ENCODE peak calls at places on chromosomes 16 and 17, in nine cellular contexts. One of them, this sample, is unnamed.

GRCh38 chr16:50861451-50861850 is 119.6 kb downstream of the CYLD start:
- DNase-seq in activated CD4-positive, alpha-beta T cell treated with anti-CD3 and anti-CD28 coated beads for 24 hours: no peak
- DNase-seq in AG09319: no peak
- DNase-seq in upper lobe of right lung: no peak
- DNase-seq in AG20443: peak
- DNase-seq in smooth muscle cell of the brain vasculature: no peak
- DNase-seq in cardiac septum: no peak
- DNase-seq in anterior cingulate cortex: no peak
- DNase-seq in ELF-1: no peak
- DNase-seq in this sample: no peak

GRCh38 chr17:21095735-21096134 is 31.0 kb upstream of the DHRS7B start:
- DNase-seq in activated CD4-positive, alpha-beta T cell treated with anti-CD3 and anti-CD28 coated beads for 24 hours: no peak
- DNase-seq in AG09319: no peak
- DNase-seq in upper lobe of right lung: no peak
- DNase-seq in AG20443: no peak
- DNase-seq in smooth muscle cell of the brain vasculature: no peak
- DNase-seq in cardiac septum: no peak
- DNase-seq in anterior cingulate cortex: no peak
- DNase-seq in ELF-1: peak
- DNase-seq in this sample: no peak

GRCh38 chr16:70694088-70694487 is 8.2 kb upstream of the MTSS2 start:
- DNase-seq in activated CD4-positive, alpha-beta T cell treated with anti-CD3 and anti-CD28 coated beads for 24 hours: no peak
- DNase-seq in AG09319: peak
- DNase-seq in upper lobe of right lung: no peak
- DNase-seq in AG20443: peak
- DNase-seq in smooth muscle cell of the brain vasculature: no peak
- DNase-seq in cardiac septum: no peak
- DNase-seq in anterior cingulate cortex: no peak
- DNase-seq in ELF-1: peak
- DNase-seq in this sample: no peak

GRCh38 chr17:19018600-19018950 is 14.0 kb upstream of the FAM83G start:
- DNase-seq in activated CD4-positive, alpha-beta T cell treated with anti-CD3 and anti-CD28 coated beads for 24 hours: no peak
- DNase-seq in AG09319: no peak
- DNase-seq in upper lobe of right lung: peak
- DNase-seq in AG20443: no peak
- DNase-seq in smooth muscle cell of the brain vasculature: no peak
- DNase-seq in cardiac septum: peak
- DNase-seq in anterior cingulate cortex: no peak
- DNase-seq in ELF-1: no peak
- DNase-seq in this sample: no peak

GRCh38 chr16:73546351-73546845 is 498.5 kb upstream of the ZFHX3 start:
- DNase-seq in activated CD4-positive, alpha-beta T cell treated with anti-CD3 and anti-CD28 coated beads for 24 hours: no peak
- DNase-seq in AG09319: no peak
- DNase-seq in upper lobe of right lung: no peak
- DNase-seq in AG20443: no peak
- DNase-seq in smooth muscle cell of the brain vasculature: no peak
- DNase-seq in cardiac septum: no peak
- DNase-seq in anterior cingulate cortex: no peak
- DNase-seq in ELF-1: peak
- DNase-seq in this sample: no peak

GRCh38 chr16:69406780-69407331 is 17.6 kb upstream of the CYB5B start:
- DNase-seq in activated CD4-positive, alpha-beta T cell treated with anti-CD3 and anti-CD28 coated beads for 24 hours: no peak
- DNase-seq in AG09319: no peak
- DNase-seq in upper lobe of right lung: no peak
- DNase-seq in AG20443: no peak
- DNase-seq in smooth muscle cell of the brain vasculature: no peak
- DNase-seq in cardiac septum: no peak
- DNase-seq in anterior cingulate cortex: no peak
- DNase-seq in ELF-1: peak
- DNase-seq in this sample: no peak

GRCh38 chr16:74748710-74749073 is 25.9 kb downstream of the FA2H start:
- DNase-seq in activated CD4-positive, alpha-beta T cell treated with anti-CD3 and anti-CD28 coated beads for 24 hours: no peak
- DNase-seq in AG09319: no peak
- DNase-seq in upper lobe of right lung: no peak
- DNase-seq in AG20443: no peak
- DNase-seq in smooth muscle cell of the brain vasculature: no peak
- DNase-seq in cardiac septum: no peak
- DNase-seq in anterior cingulate cortex: peak
- DNase-seq in ELF-1: no peak
- DNase-seq in this sample: no peak

GRCh38 chr17:28112199-28112995 is 69.9 kb downstream of the NLK start:
- DNase-seq in activated CD4-positive, alpha-beta T cell treated with anti-CD3 and anti-CD28 coated beads for 24 hours: no peak
- DNase-seq in AG09319: no peak
- DNase-seq in upper lobe of right lung: no peak
- DNase-seq in AG20443: peak
- DNase-seq in smooth muscle cell of the brain vasculature: no peak
- DNase-seq in cardiac septum: no peak
- DNase-seq in anterior cingulate cortex: no peak
- DNase-seq in ELF-1: no peak
- DNase-seq in this sample: no peak

GRCh38 chr17:39867891-39868553 is at the start of gene ZPBP2:
- DNase-seq in activated CD4-positive, alpha-beta T cell treated with anti-CD3 and anti-CD28 coated beads for 24 hours: peak
- DNase-seq in AG09319: no peak
- DNase-seq in upper lobe of right lung: peak
- DNase-seq in AG20443: no peak
- DNase-seq in smooth muscle cell of the brain vasculature: no peak
- DNase-seq in cardiac septum: no peak
- DNase-seq in anterior cingulate cortex: no peak
- DNase-seq in ELF-1: peak
- DNase-seq in this sample: no peak

GRCh38 chr17:199806-200603 is 18.6 kb upstream of the DOC2B start:
- DNase-seq in activated CD4-positive, alpha-beta T cell treated with anti-CD3 and anti-CD28 coated beads for 24 hours: no peak
- DNase-seq in AG09319: no peak
- DNase-seq in upper lobe of right lung: no peak
- DNase-seq in AG20443: no peak
- DNase-seq in smooth muscle cell of the brain vasculature: no peak
- DNase-seq in cardiac septum: no peak
- DNase-seq in anterior cingulate cortex: no peak
- DNase-seq in ELF-1: no peak
- DNase-seq in this sample: no peak